ENCODE peak calls at places on chromosomes 7 and 10, in ten cellular contexts. X is H9, I is cardiac muscle cell, O is heart right ventricle, S is foreskin fibroblast, G is fibroblast of the aortic adventitia, M is AG10803, Q is mucosa of descending colon, W is colonic mucosa, U is breast epithelium. P is an unnamed sample.

GRCh38 chr7:140159487-140159886 is 17.3 kb downstream of the KDM7A start:
- DNase-seq in X (no peak), I (no peak), O (no peak), S (peak; percentile 74), G (peak; percentile 18), M (peak; percentile 81), Q (no peak), W (no peak), U (no peak), P (no peak)

GRCh38 chr10:13048762-13049161 is 47.2 kb upstream of the CCDC3 start:
- DNase-seq in X (no peak), I (no peak), O (no peak), S (no peak), G (no peak), M (peak; percentile 5), Q (no peak), W (no peak), U (no peak), P (no peak)

GRCh38 chr10:36712695-36713094 is 412.7 kb upstream of the ANKRD30A start:
- DNase-seq in X (no peak), I (no peak), O (no peak), S (no peak), G (no peak), M (no peak), Q (no peak), W (no peak), U (no peak), P (no peak)

GRCh38 chr10:121033371-121033770 is 182.2 kb downstream of the WDR11 start:
- DNase-seq in X (no peak), I (no peak), O (no peak), S (no peak), G (no peak), M (no peak), Q (peak; percentile 10), W (no peak), U (no peak), P (no peak)

GRCh38 chr7:110119883-110120581 is 970.9 kb upstream of the LRRN3 start:
- DNase-seq in X (peak; percentile 27), I (no peak), O (no peak), S (peak; percentile 1), G (no peak), M (no peak), Q (no peak), W (no peak), U (no peak), P (no peak)

GRCh38 chr10:28496481-28496961 is 36.4 kb upstream of the WAC start:
- DNase-seq in X (no peak), I (peak; percentile 34), O (no peak), S (no peak), G (no peak), M (no peak), Q (no peak), W (no peak), U (no peak), P (no peak)

GRCh38 chr7:19508124-19508523 is 200.7 kb downstream of the POLR1F start:
- DNase-seq in X (no peak), I (no peak), O (no peak), S (no peak), G (no peak), M (no peak), Q (no peak), W (no peak), U (no peak), P (no peak)

GRCh38 chr7:87877641-87878040 is 1.3 kb downstream of the DBF4 start:
- DNase-seq in X (no peak), I (no peak), O (no peak), S (no peak), G (peak; percentile 30), M (no peak), Q (no peak), W (no peak), U (no peak), P (no peak)

GRCh38 chr7:8035190-8035589 is 66.6 kb downstream of the GLCCI1 start:
- DNase-seq in X (no peak), I (no peak), O (no peak), S (no peak), G (no peak), M (no peak), Q (no peak), W (no peak), U (no peak), P (no peak)

GRCh38 chr7:103685646-103686418 is 239.8 kb upstream of the SLC26A5 start:
- DNase-seq in X (no peak), I (no peak), O (no peak), S (no peak), G (no peak), M (no peak), Q (no peak), W (no peak), U (no peak), P (no peak)

GRCh38 chr7:92159-92767 is 100.1 kb upstream of the FAM20C start:
- DNase-seq in X (no peak), I (no peak), O (no peak), S (no peak), G (no peak), M (no peak), Q (no peak), W (no peak), U (no peak), P (no peak)

GRCh38 chr10:69831231-69831855 is 29.6 kb downstream of the COL13A1 start:
- DNase-seq in X (no peak), I (no peak), O (no peak), S (peak; percentile 57), G (peak; percentile 27), M (peak; percentile 41), Q (no peak), W (no peak), U (no peak), P (no peak)

GRCh38 chr7:30468791-30469190 is 9.8 kb downstream of the NOD1 start:
- DNase-seq in X (no peak), I (no peak), O (no peak), S (peak; percentile 51), G (peak; percentile 83), M (peak; percentile 90), Q (no peak), W (no peak), U (no peak), P (no peak)

GRCh38 chr10:132443605-132443997 is 46.6 kb downstream of the PWWP2B start:
- DNase-seq in X (no peak), I (no peak), O (no peak), S (peak; percentile 56), G (no peak), M (peak; percentile 23), Q (peak; percentile 54), W (no peak), U (no peak), P (no peak)

GRCh38 chr7:93949468-93949867 is 27.9 kb downstream of the GNG11 start:
- DNase-seq in X (no peak), I (no peak), O (no peak), S (peak; percentile 84), G (peak; percentile 77), M (peak; percentile 90), Q (no peak), W (no peak), U (no peak), P (no peak)

GRCh38 chr7:103996017-103996551 is 6.6 kb upstream of the RELN start:
- DNase-seq in X (no peak), I (no peak), O (no peak), S (no peak), G (no peak), M (no peak), Q (no peak), W (no peak), U (no peak), P (no peak)

GRCh38 chr7:107327986-107328569 is 141.8 kb upstream of the GPR22 start:
- DNase-seq in X (no peak), I (no peak), O (no peak), S (peak; percentile 68), G (peak; percentile 10), M (peak; percentile 42), Q (no peak), W (no peak), U (no peak), P (no peak)

GRCh38 chr7:56023500-56023899 is 27.7 kb downstream of the PSPH start:
- DNase-seq in X (no peak), I (no peak), O (no peak), S (no peak), G (no peak), M (no peak), Q (no peak), W (no peak), U (no peak), P (no peak)

DNA sequence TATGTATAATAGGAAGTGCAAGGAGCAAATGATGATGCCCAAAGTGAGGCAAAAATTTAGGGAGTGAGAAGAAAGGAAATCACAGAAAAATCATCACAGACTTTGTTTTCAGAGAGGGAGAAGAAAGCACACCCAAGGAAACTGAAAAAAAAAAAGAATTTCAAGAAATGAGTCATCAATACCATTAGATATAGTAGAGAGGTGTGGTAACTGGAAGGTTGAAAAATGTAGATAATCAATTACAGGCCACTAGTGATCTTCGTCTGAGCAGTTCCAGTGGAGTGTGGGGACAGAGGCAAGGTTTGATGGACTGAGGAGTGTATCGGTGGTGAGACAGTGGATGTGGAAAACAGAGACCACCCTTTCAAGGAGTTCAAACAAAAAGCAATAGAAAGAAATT is 31.7 kb downstream of the ASB4 start:
- DNase-seq in X (no peak), I (no peak), O (no peak), S (no peak), G (no peak), M (no peak), Q (no peak), W (no peak), U (no peak), P (no peak)
- TF ChIP-seq CTCF in X (no peak), I (no peak), O (no peak), S (no peak), G (no peak), M (no peak), Q (no peak), W (no peak), U (no peak), P (no peak)

DNA sequence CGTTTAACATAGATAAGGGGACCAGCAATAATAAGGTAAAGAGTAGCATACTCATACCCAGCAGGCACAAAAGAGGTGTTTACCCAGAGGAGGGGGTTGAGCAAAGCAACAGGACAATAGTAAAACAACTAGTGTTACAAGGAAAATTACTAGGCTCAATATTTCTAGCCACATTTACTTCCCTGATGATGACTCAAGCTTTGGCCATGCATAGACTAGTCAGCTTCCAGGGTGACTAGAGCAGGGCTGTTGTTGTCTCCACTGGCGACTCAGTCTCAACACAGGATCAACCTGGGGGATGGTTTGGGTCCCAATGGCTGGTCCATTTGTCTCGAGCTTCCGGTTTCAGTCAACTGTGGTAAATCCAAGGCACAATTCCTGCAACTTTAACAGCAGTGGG is 217.7 kb upstream of the KCND2 start:
- DNase-seq in X (no peak), I (no peak), O (no peak), S (peak; percentile 65), G (peak; percentile 68), M (peak; percentile 56), Q (no peak), W (no peak), U (no peak), P (no peak)
- TF ChIP-seq CTCF in X (no peak), I (no peak), O (no peak), S (no peak), G (no peak), M (no peak), Q (no peak), W (no peak), U (no peak), P (no peak)

GRCh38 chr10:19788902-19789301 is 27.3 kb upstream of the PLXDC2 start:
- DNase-seq in X (no peak), I (no peak), O (no peak), S (no peak), G (no peak), M (no peak), Q (no peak), W (no peak), U (no peak), P (no peak)
- TF ChIP-seq CTCF in X (no peak), I (no peak), O (no peak), S (no peak), G (no peak), M (no peak), Q (no peak), W (no peak), U (no peak), P (no peak)

GRCh38 chr10:44347609-44348400 is 37.1 kb downstream of the CXCL12 start:
- DNase-seq in X (no peak), I (no peak), O (no peak), S (no peak), G (no peak), M (no peak), Q (no peak), W (no peak), U (no peak), P (no peak)
- TF ChIP-seq CTCF in X (peak; percentile 44), I (no peak), O (no peak), S (no peak), G (no peak), M (no peak), Q (no peak), W (no peak), U (no peak), P (no peak)

P was measured in omental fat pad.